ENCODE peak calls at places on chromosomes 16 and 17, in nine cellular contexts. T is pancreas, Y is esophagus muscularis mucosa, R is Peyer's patch, E is fibroblast of lung, S is PC-3, F is brain microvascular endothelial cell, P is aorta, Q is endothelial cell of umbilical vein. L is an unnamed sample. For H3K36me3, the result is how much of the 10 kb centered on the place peaks cover.

GRCh38 chr17:77209330-77209748 is 68.6 kb downstream of the SEC14L1 start:
- DNase-seq in T (no peak), Y (no peak), R (peak), E (no peak), S (no peak), F (no peak), P (peak), Q (no peak), L (no peak)

GRCh38 chr17:1464186-1464585 is 8.2 kb upstream of the CRK start:
- DNase-seq in T (no peak), Y (no peak), R (no peak), E (no peak), S (no peak), F (no peak), P (no peak), Q (no peak), L (no peak)

GRCh38 chr16:76748698-76749097 is 442.3 kb upstream of the MON1B start:
- DNase-seq in T (no peak), Y (no peak), R (no peak), E (no peak), S (no peak), F (no peak), P (no peak), Q (no peak), L (no peak)

GRCh38 chr17:73727941-73728340 is 83.7 kb upstream of the SDK2 start:
- DNase-seq in T (no peak), Y (no peak), R (no peak), E (no peak), S (no peak), F (no peak), P (peak), Q (no peak), L (no peak)

GRCh38 chr17:61463068-61463980 is 11.1 kb downstream of the TBX4 start:
- DNase-seq in T (no peak), Y (no peak), R (peak), E (no peak), S (no peak), F (no peak), P (peak), Q (no peak), L (no peak)

GRCh38 chr16:13906426-13907089 is 13.4 kb upstream of the ERCC4 start:
- DNase-seq in T (no peak), Y (peak), R (no peak), E (no peak), S (no peak), F (no peak), P (no peak), Q (no peak), L (no peak)

GRCh38 chr16:88781140-88782077 is 3.6 kb downstream of the PIEZO1 start:
- DNase-seq in T (peak), Y (no peak), R (peak), E (no peak), S (peak), F (no peak), P (no peak), Q (no peak), L (no peak)

GRCh38 chr17:4492762-4493561 is 5.7 kb upstream of the SPNS2 start:
- DNase-seq in T (no peak), Y (no peak), R (peak), E (peak), S (peak), F (no peak), P (no peak), Q (peak), L (no peak)

GRCh38 chr16:11497851-11498289 is 88.8 kb downstream of the LITAF start:
- DNase-seq in T (no peak), Y (no peak), R (no peak), E (peak), S (no peak), F (peak), P (no peak), Q (peak), L (no peak)

GRCh38 chr16:80569440-80570105 is 28.8 kb downstream of the DYNLRB2 start:
- DNase-seq in T (no peak), Y (no peak), R (no peak), E (peak), S (peak), F (peak), P (no peak), Q (peak), L (no peak)

GRCh38 chr17:33594000-33594399 is 300.9 kb upstream of the ASIC2 start:
- DNase-seq in T (no peak), Y (no peak), R (no peak), E (no peak), S (no peak), F (no peak), P (no peak), Q (no peak), L (no peak)

GRCh38 chr16:57316390-57317017 is 32.0 kb upstream of the PLLP start:
- DNase-seq in T (no peak), Y (peak), R (peak), E (peak), S (peak), F (peak), P (peak), Q (peak), L (peak)

GRCh38 chr17:82372591-82373452 is 1.3 kb downstream of the UTS2R start:
- DNase-seq in T (no peak), Y (no peak), R (no peak), E (no peak), S (no peak), F (no peak), P (no peak), Q (no peak), L (no peak)

GRCh38 chr17:46128453-46128852 is 64.8 kb downstream of the KANSL1 start:
- DNase-seq in T (no peak), Y (no peak), R (no peak), E (no peak), S (no peak), F (no peak), P (no peak), Q (no peak), L (no peak)

GRCh38 chr16:77387810-77388209 is 47.0 kb downstream of the ADAMTS18 start:
- DNase-seq in T (no peak), Y (no peak), R (no peak), E (no peak), S (peak), F (no peak), P (no peak), Q (no peak), L (no peak)

GRCh38 chr17:44359001-44359400 is 4.7 kb downstream of the FAM171A2 start:
- DNase-seq in T (no peak), Y (no peak), R (no peak), E (no peak), S (no peak), F (no peak), P (no peak), Q (no peak), L (no peak)

GRCh38 chr16:26665166-26665939 is 401.4 kb upstream of the C16orf82 start:
- DNase-seq in T (no peak), Y (peak), R (no peak), E (no peak), S (no peak), F (no peak), P (no peak), Q (no peak), L (no peak)

GRCh38 chr16:86843812-86844211 is 265.5 kb downstream of the FOXL1 start:
- DNase-seq in T (no peak), Y (no peak), R (no peak), E (no peak), S (no peak), F (no peak), P (no peak), Q (no peak), L (no peak)

GRCh38 chr16:85462405-85463227 is 150.5 kb upstream of the GSE1 start:
- DNase-seq in T (no peak), Y (no peak), R (no peak), E (no peak), S (no peak), F (no peak), P (no peak), Q (no peak), L (no peak)

GRCh38 chr17:45227101-45227591 is 5.5 kb downstream of the FMNL1 start:
- DNase-seq in T (peak), Y (no peak), R (peak), E (no peak), S (no peak), F (no peak), P (no peak), Q (no peak), L (no peak)

GRCh38 chr17:385195-385835 is 32.7 kb upstream of the RPH3AL start:
- DNase-seq in T (peak), Y (no peak), R (peak), E (peak), S (peak), F (no peak), P (peak), Q (no peak), L (no peak)

GRCh38 chr17:384622-385194 is 32.1 kb upstream of the RPH3AL start:
- DNase-seq in T (peak), Y (no peak), R (no peak), E (no peak), S (no peak), F (no peak), P (peak), Q (no peak), L (no peak)

GRCh38 chr17:388087-388486 is 35.5 kb upstream of the RPH3AL start:
- DNase-seq in T (no peak), Y (no peak), R (no peak), E (no peak), S (no peak), F (no peak), P (peak), Q (no peak), L (no peak)

GRCh38 chr17:385836-386144 is 33.2 kb upstream of the RPH3AL start:
- DNase-seq in T (no peak), Y (no peak), R (no peak), E (no peak), S (no peak), F (no peak), P (no peak), Q (no peak), L (no peak)

DNA sequence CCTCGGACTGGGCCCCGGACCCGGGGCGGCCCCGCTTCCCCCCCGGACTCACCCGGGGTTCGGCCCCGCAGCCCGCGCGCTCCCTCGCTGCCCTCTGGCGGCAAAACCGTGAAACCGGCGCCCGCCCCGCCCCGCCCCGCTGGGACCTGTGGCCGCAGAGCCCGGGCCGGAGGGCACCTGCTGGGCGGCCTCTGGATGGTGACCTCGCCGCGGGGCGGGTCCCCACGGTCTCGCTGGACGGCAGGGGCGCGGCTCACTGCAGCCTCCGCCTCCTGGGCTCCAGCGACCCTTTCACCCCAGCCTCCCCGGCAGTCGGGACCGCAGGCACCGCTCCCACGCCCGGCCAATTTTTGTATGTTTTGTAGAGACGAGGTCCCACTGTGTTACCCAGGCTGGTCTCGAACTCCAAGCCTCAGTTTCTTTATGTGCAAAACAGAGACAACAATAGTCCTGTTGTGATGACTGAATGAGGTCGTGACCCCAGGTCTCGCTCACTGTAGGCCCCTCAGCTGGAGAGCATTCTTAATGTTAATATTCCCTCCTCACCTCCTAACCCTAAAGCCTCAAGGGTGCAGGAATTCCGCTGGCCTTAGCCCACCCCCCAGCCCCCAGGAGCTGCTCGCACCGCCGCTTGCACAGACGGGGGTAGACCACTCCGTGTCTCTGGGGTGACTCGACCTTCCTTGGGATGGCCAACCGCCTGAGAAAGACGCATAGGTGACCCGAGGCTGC is 33.7 kb upstream of the RPH3AL start:
- DNase-seq in T (peak), Y (no peak), R (peak), E (peak), S (peak), F (peak), P (peak), Q (peak), L (no peak)
- H3K4me3 ChIP-seq in T (no peak), Y (peak), R (peak), E (peak), S (peak), F (no peak), P (peak), Q (peak), L (peak)

DNA sequence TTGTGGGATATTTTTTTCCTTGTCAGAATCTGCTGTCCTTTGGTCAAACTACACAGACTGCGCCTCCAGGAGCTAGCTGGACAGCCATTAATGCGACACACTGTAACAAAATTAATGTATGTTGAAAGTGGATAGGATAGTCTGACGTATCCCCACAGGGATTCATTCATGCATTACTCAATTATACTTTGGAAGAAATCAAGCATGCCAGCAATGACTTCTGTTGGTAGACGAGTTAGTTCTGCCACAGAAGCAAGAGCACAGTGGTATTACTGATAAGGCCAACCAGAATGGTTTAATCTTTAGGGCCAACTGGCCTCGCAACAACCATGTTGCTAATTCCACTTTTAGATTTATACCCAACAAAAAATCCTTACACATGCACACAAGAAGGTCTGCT is 106.4 kb upstream of the TOB1 start:
- DNase-seq in T (no peak), Y (no peak), R (no peak), E (no peak), S (no peak), F (no peak), P (no peak), Q (no peak), L (no peak)
- H3K36me3 ChIP-seq in T (half or more), Y (under half), R (under half), E (under half), S (under half), F (under half), P (under half), Q (under half), L (under half)

GRCh38 chr17:50188521-50189395 is 12.7 kb downstream of the COL1A1 start:
- DNase-seq in T (no peak), Y (no peak), R (no peak), E (peak), S (no peak), F (no peak), P (no peak), Q (no peak), L (no peak)
- H3K4me3 ChIP-seq in T (no peak), Y (no peak), R (no peak), E (peak), S (no peak), F (no peak), P (no peak), Q (no peak), L (no peak)

GRCh38 chr17:70024253-70024652 is 50.8 kb upstream of the KCNJ16 start:
- DNase-seq in T (no peak), Y (no peak), R (no peak), E (no peak), S (no peak), F (no peak), P (no peak), Q (no peak), L (no peak)
- H3K36me3 ChIP-seq in T (under half), Y (under half), R (under half), E (under half), S (under half), F (under half), P (under half), Q (under half), L (under half)

DNA sequence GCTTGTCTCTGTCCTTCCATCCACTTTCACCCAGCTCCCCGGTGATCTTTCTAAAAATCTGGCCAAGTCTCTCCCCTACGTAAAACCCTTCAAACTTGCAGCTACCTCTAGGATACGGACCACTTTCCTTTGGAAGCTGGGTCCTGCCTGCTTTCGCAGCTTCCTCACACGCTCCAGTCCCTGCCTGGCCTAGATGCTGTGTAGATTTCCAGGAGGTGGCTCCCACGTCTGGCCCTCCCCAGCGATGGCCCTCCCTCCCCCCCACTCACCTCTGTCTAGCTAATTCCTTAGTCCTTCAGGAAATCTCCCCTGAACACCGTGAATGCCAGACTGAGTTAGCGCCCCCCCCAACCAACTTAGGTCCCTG is 579 bp upstream of the LRRC59 start:
- DNase-seq in T (no peak), Y (no peak), R (no peak), E (no peak), S (no peak), F (no peak), P (no peak), Q (no peak), L (no peak)
- H3K4me3 ChIP-seq in T (peak), Y (peak), R (peak), E (no peak), S (peak), F (peak), P (no peak), Q (no peak), L (no peak)

GRCh38 chr17:2500446-2500845 is 11.2 kb downstream of the METTL16 start:
- DNase-seq in T (no peak), Y (no peak), R (no peak), E (peak), S (no peak), F (no peak), P (no peak), Q (peak), L (no peak)
- H3K36me3 ChIP-seq in T (under half), Y (under half), R (under half), E (under half), S (under half), F (under half), P (under half), Q (under half), L (under half)

GRCh38 chr17:12973496-12974318 is 44.1 kb downstream of the ELAC2 start:
- DNase-seq in T (no peak), Y (no peak), R (no peak), E (peak), S (no peak), F (no peak), P (peak), Q (no peak), L (no peak)
- H3K4me3 ChIP-seq in T (no peak), Y (peak), R (peak), E (peak), S (no peak), F (peak), P (no peak), Q (no peak), L (peak)

DNA sequence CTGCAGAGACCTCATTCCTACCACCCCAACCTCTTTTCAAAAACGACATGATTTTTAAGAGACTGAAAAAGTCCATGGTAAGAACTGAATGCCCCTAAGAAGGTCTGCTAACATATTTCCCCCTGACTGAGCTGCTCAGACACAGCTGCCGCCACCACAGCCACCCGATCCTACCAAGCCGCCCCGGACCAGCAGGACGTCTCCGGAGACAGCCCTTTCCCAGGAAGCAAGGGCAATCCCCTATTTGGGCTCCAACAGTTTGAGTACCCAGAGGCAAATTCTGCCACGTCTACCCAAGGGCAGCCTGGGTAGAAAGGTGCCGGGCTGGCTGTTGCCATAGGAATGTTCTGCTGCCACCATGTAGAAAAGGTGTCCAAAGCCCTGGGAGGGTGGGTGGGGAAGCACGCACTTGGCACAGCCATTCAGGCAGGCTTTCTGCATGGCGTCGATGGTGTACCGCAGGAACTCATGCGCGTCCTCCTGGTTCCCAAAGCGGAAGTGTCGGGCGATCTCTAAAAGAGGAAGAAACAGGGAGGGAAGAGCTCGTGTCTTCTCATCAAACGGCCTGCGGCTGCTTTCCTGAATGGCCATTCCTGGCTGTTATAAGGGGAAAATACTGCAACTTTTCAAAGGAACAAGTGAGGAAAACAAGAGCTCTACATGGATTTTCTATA is 13.6 kb downstream of the USP36 start:
- DNase-seq in T (no peak), Y (no peak), R (peak), E (no peak), S (no peak), F (no peak), P (peak), Q (no peak), L (no peak)
- H3K36me3 ChIP-seq in T (half or more), Y (half or more), R (under half), E (under half), S (half or more), F (half or more), P (under half), Q (under half), L (under half)

L was measured in BJ.